ENCODE peak calls at places on chromosomes 4 and X, in eight cellular contexts. H is epithelial cell of proximal tubule; D is iris pigment epithelial cell; X is small intestine; V is pancreas; Y is effector memory CD8-positive, alpha-beta T cell; G is HT-29; I is T-helper 2 cell. C is an unnamed sample.
A peak's percentile ranks its signal among the peaks of the same experiment; 100 is the strongest.

GRCh38 chr4:80231180-80231579 is 33.9 kb downstream of the PRDM8 start:
- DNase-seq in H (no peak), Y (no peak), I (no peak), V (no peak), D (no peak), G (no peak), X (no peak), C (no peak)

GRCh38 chrX:132612990-132613564 is 124.2 kb upstream of the MBNL3 start:
- DNase-seq in X (peak; percentile 30), I (peak; percentile 30), H (no peak), D (peak; percentile 34), G (peak; percentile 58), V (peak; percentile 53), Y (peak; percentile 15), C (no peak)

GRCh38 chr4:106898621-106899230 is 137.4 kb downstream of the DKK2 start:
- DNase-seq in D (peak; percentile 73), I (peak; percentile 44), Y (no peak), X (peak; percentile 49), H (peak; percentile 18), G (peak; percentile 79), V (no peak), C (peak; percentile 4)

GRCh38 chr4:52837716-52838558 is 24.2 kb upstream of the RASL11B start:
- DNase-seq in D (peak; percentile 62), V (no peak), Y (no peak), G (no peak), H (peak; percentile 29), I (no peak), X (no peak), C (no peak)

GRCh38 chrX:129193357-129193756 is 329.9 kb downstream of the SMARCA1 start:
- DNase-seq in H (no peak), I (no peak), G (peak; percentile 81), X (peak; percentile 36), V (peak; percentile 9), Y (no peak), D (no peak), C (no peak)

GRCh38 chr4:94889961-94890360 is 132.2 kb downstream of the BMPR1B start:
- DNase-seq in I (no peak), X (no peak), Y (no peak), V (no peak), D (peak; percentile 94), H (no peak), G (no peak), C (no peak)

GRCh38 chr4:179804440-179804839 is 2362.2 kb upstream of the AGA start:
- DNase-seq in D (peak; percentile 30), X (no peak), V (no peak), H (no peak), G (no peak), I (no peak), Y (no peak), C (no peak)

GRCh38 chr4:2592572-2592971 is 56.1 kb downstream of the FAM193A start:
- DNase-seq in D (no peak), Y (no peak), V (no peak), I (no peak), H (no peak), X (no peak), G (no peak), C (no peak)

GRCh38 chr4:64582492-64582891 is 173.2 kb upstream of the TECRL start:
- DNase-seq in D (no peak), I (no peak), H (no peak), V (no peak), Y (no peak), G (no peak), X (no peak), C (no peak)

GRCh38 chr4:1604181-1604705 is 79.9 kb downstream of the FAM53A start:
- DNase-seq in G (no peak), V (no peak), H (no peak), I (no peak), X (no peak), Y (no peak), D (no peak), C (no peak)

GRCh38 chr4:140568507-140569306 is at the start of gene UCP1:
- DNase-seq in V (peak; percentile 37), X (peak; percentile 25), G (no peak), I (no peak), H (no peak), D (peak; percentile 7), Y (no peak), C (no peak)

GRCh38 chr4:91485415-91485814 is 818.4 kb upstream of the GRID2 start:
- DNase-seq in Y (no peak), V (no peak), X (no peak), H (no peak), I (no peak), G (no peak), D (no peak), C (no peak)

GRCh38 chr4:75398501-75398900 is 115.7 kb downstream of the RCHY1 start:
- DNase-seq in H (no peak), G (no peak), I (no peak), D (no peak), V (no peak), X (no peak), Y (no peak), C (no peak)

GRCh38 chrX:74242050-74242449 is 61.9 kb upstream of the ZCCHC13 start:
- DNase-seq in V (no peak), G (peak; percentile 51), I (no peak), X (peak; percentile 64), Y (no peak), H (peak; percentile 33), D (peak; percentile 87), C (no peak)

GRCh38 chr4:108762559-108763225 is at the start of gene ETNPPL:
- DNase-seq in X (peak; percentile 60), V (peak; percentile 16), H (no peak), G (no peak), I (peak; percentile 51), Y (no peak), D (no peak), C (no peak)

GRCh38 chr4:37936889-37937498 is 23.2 kb upstream of the PTTG2 start:
- DNase-seq in Y (no peak), G (peak; percentile 6), I (no peak), H (no peak), X (no peak), V (no peak), D (no peak), C (no peak)

C was measured in BJ.